ENCODE peak calls at places on chromosomes 13 and 19, in six cellular contexts. G is GM13977, B is GM20000, E is fibroblast of pulmonary artery, R is lung, Y is chondrocyte. H is an unnamed sample.

GRCh38 chr19:35139618-35139943 is 957 bp downstream of the FXYD1 start:
- DNase-seq in Y (no peak), R (no peak), B (no peak), G (no peak), E (no peak), H (no peak)

GRCh38 chr13:45445053-45445452 is 19.7 kb upstream of the COG3 start:
- DNase-seq in G (no peak), Y (no peak), R (no peak), E (no peak), B (no peak), H (no peak)

GRCh38 chr19:43532571-43532961 is 422 bp upstream of the ZNF575 start:
- DNase-seq in E (no peak), G (peak), Y (peak), B (peak), R (no peak), H (no peak)

GRCh38 chr13:36981156-36981743 is 17.9 kb downstream of the ALG5 start:
- DNase-seq in R (no peak), E (peak), B (peak), Y (no peak), G (peak), H (no peak)

GRCh38 chr19:15251749-15252397 is 19.6 kb upstream of the EPHX3 start:
- DNase-seq in Y (no peak), E (peak), R (peak), B (no peak), G (no peak), H (no peak)

GRCh38 chr13:97659602-97660001 is 225.6 kb downstream of the RAP2A start:
- DNase-seq in B (no peak), R (no peak), Y (no peak), G (no peak), E (peak), H (no peak)

GRCh38 chr13:43085545-43085944 is 62.2 kb downstream of the DNAJC15 start:
- DNase-seq in R (no peak), E (peak), B (no peak), Y (no peak), G (no peak), H (no peak)

GRCh38 chr13:114249062-114249461 is 14.4 kb downstream of the CDC16 start:
- DNase-seq in B (no peak), G (no peak), R (no peak), Y (no peak), E (no peak), H (no peak)

GRCh38 chr13:109979186-109979585 is 192.8 kb upstream of the IRS2 start:
- DNase-seq in B (no peak), R (no peak), E (no peak), Y (no peak), G (no peak), H (no peak)

GRCh38 chr19:33477781-33478180 is 43.8 kb downstream of the PEPD start:
- DNase-seq in R (no peak), Y (no peak), E (no peak), G (no peak), B (no peak), H (no peak)

GRCh38 chr19:42426643-42427042 is 545 bp downstream of the LIPE start:
- DNase-seq in Y (no peak), B (no peak), G (no peak), E (no peak), R (no peak), H (no peak)

GRCh38 chr19:42424345-42424707 is 2.9 kb downstream of the LIPE start:
- DNase-seq in Y (peak), G (no peak), E (no peak), B (no peak), R (no peak), H (no peak)

GRCh38 chr19:42423462-42424344 is 3.5 kb downstream of the LIPE start:
- DNase-seq in Y (no peak), G (peak), E (peak), R (peak), B (peak), H (peak)

GRCh38 chr19:42422576-42423461 is 4.4 kb downstream of the LIPE start:
- DNase-seq in Y (no peak), B (peak), R (no peak), E (no peak), G (peak), H (no peak)

GRCh38 chr19:42424712-42425131 is 2.5 kb downstream of the LIPE start:
- DNase-seq in R (no peak), G (no peak), Y (no peak), B (no peak), E (no peak), H (no peak)
- TF ChIP-seq CTCF in R (no peak), G (no peak), Y (peak), B (no peak), E (peak), H (peak)

GRCh38 chr19:41352279-41352608 is 1.5 kb downstream of the TGFB1 start:
- DNase-seq in E (no peak), R (no peak), G (no peak), B (no peak), Y (no peak), H (no peak)

GRCh38 chr19:41352609-41353465 is 885 bp downstream of the TGFB1 start:
- DNase-seq in G (peak), E (peak), B (peak), Y (no peak), R (peak), H (no peak)

GRCh38 chr19:41355035-41355434 is 1.3 kb upstream of the TGFB1 start:
- DNase-seq in R (no peak), E (no peak), B (no peak), Y (no peak), G (no peak), H (no peak)

GRCh38 chr19:41354343-41354974 is 737 bp upstream of the TGFB1 start:
- DNase-seq in R (no peak), E (no peak), Y (no peak), G (no peak), B (no peak), H (no peak)

GRCh38 chr19:41353466-41354342 is at the start of gene TGFB1:
- DNase-seq in G (peak), R (peak), E (peak), B (peak), Y (no peak), H (peak)
- TF ChIP-seq CTCF in G (peak), R (peak), E (peak), B (peak), Y (peak), H (peak)

GRCh38 chr19:4581381-4582111 is 22.1 kb upstream of the SEMA6B start:
- DNase-seq in G (peak), Y (no peak), E (peak), B (peak), R (no peak), H (peak)

GRCh38 chr19:4580961-4581380 is 21.5 kb upstream of the SEMA6B start:
- DNase-seq in Y (no peak), E (no peak), B (no peak), G (no peak), R (no peak), H (no peak)

GRCh38 chr19:4578552-4579248 is 19.2 kb upstream of the SEMA6B start:
- DNase-seq in R (no peak), E (no peak), B (no peak), G (no peak), Y (peak), H (no peak)

GRCh38 chr19:4579389-4579788 is 19.9 kb upstream of the SEMA6B start:
- DNase-seq in E (no peak), R (no peak), Y (no peak), G (no peak), B (no peak), H (no peak)

GRCh38 chr19:4580021-4580901 is 20.8 kb upstream of the SEMA6B start:
- DNase-seq in R (no peak), B (no peak), G (no peak), E (no peak), Y (no peak), H (no peak)
- TF ChIP-seq CTCF in R (no peak), B (no peak), G (no peak), E (peak), Y (peak), H (peak)

GRCh38 chr19:51394045-51394836 is 3.9 kb upstream of the C19orf84 start:
- DNase-seq in B (peak), G (peak), E (peak), Y (no peak), R (peak), H (peak)
- TF ChIP-seq CTCF in B (no peak), G (peak), E (no peak), Y (peak), R (no peak), H (peak)

GRCh38 chr19:53308339-53308811 is 25.2 kb upstream of the ZNF845 start:
- DNase-seq in B (no peak), G (no peak), Y (no peak), R (no peak), E (peak), H (peak)
- TF ChIP-seq CTCF in B (no peak), G (no peak), Y (no peak), R (no peak), E (peak), H (peak)

GRCh38 chr13:80989241-80989640 is 648.3 kb upstream of the SPRY2 start:
- DNase-seq in Y (no peak), B (no peak), R (no peak), G (no peak), E (no peak), H (no peak)
- TF ChIP-seq CTCF in Y (no peak), B (no peak), R (no peak), G (no peak), E (no peak), H (no peak)

DNA sequence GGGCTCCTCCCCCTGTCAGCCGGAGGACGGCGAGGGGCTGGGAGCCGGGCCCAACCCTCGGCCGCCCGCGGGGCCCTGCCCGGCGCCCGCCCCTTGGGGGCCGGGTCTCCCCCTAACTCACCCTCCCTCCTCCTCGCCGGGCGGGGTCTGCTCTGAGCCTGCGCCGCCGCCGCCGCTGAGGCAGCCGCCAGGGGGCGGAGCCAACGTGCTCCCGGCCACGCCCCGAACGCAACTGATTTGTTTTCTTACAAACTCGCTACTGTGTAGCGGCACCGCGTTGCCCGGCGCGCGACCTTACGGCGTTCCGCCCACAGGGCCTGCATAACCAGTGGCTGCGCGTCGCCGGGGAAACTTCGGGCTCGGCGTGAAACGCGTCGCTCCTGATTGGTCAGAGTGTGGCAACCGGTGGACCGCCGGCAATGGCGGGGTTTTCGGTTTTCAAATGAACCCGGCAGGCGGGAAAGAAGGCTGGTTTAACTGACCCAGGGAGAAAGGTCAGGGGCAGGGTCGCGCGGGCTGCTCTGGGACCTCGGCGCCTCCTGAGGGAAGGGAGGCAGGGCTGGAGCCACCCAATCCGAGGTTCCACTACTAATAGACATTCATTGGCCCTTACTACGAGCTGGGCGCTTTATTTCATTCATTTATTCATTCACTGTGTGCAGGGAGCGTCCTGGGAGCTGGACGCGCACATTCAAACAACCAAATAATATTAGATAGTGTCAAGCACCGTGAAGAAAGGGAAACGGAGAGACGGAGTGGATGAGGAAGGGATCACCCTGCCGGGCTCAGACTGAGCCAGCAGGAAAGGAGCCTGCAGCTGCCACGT is at the start of gene CDKN2D:
- DNase-seq in B (peak), G (peak), E (peak), R (peak), Y (peak), H (peak)
- TF ChIP-seq CTCF in B (no peak), G (no peak), E (no peak), R (peak), Y (peak), H (no peak)

GRCh38 chr13:20713014-20713376 is 9.5 kb downstream of the IL17D start:
- DNase-seq in G (peak), R (no peak), E (no peak), Y (no peak), B (no peak), H (no peak)

GRCh38 chr13:20709369-20709768 is 5.9 kb downstream of the IL17D start:
- DNase-seq in B (no peak), R (no peak), E (no peak), Y (no peak), G (no peak), H (no peak)

GRCh38 chr13:20709782-20710181 is 6.3 kb downstream of the IL17D start:
- DNase-seq in G (no peak), R (no peak), B (no peak), Y (no peak), E (no peak), H (no peak)

GRCh38 chr13:20713751-20714150 is 10.3 kb downstream of the IL17D start:
- DNase-seq in B (no peak), R (no peak), E (peak), G (peak), Y (no peak), H (no peak)

DNA sequence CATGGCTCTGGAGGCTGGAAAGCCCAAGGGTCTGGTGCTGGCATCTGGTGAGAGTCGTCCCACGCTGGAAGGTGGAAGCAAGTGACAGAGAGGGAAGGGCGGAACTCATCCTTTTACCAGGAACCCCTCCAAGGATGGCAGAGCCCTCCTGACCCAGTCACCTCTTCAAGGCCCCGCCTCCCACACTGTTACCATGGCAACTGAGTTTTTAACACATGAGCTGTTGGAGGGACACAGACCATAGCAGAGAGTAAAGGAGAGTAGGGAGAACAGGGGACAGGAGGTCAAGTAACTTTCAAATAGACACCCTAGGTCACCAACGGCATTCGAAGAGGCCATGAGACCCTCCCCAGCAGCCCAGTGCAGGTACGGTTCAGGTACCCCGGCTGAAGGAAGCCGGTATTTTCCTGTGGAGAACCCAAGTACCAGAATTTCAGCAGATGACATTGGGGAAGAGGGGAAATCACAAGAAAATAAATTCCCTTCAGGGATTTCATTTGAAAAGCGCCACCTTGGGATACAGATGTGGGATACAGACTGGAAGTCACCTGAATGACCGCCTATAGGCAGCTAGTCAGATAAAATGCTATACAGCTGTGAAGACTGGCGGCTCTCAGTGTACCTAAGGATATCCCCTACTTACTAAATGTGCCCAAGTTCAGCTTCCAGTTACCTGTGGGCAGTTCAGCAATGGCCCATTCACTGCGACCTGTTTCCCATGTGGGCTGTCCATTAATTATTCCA is 8.0 kb downstream of the IL17D start:
- DNase-seq in R (no peak), E (no peak), B (no peak), G (peak), Y (no peak), H (no peak)
- TF ChIP-seq CTCF in R (no peak), E (peak), B (no peak), G (no peak), Y (peak), H (no peak)

DNA sequence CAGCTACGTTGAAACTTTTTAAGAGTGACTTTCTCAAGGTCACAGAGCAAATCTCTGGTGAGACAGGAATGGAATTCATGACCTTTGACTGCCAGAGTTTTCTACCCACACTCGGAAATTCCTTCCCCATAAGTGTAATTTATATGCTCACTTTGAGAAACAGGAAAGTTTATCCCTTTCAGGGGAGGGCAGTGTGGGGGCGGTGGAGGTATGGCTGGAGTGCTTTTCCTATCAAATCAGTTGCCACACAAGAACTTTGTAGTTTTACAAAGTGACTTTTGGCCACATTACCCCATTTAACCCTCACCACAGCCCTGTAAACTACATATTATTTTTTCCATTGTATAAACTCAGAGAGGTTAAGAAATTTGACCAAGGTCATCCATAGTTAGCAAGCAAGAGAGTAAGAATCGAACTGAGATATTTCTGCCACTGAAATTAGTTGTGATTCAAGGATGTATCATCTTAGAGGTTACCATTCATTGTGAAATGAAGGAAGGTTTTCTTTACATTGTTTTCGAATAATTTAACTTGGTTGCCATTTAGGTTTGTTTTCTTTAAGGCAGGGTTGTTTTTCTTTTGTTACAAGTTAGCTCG is 5.9 kb downstream of the KLF12 start:
- DNase-seq in B (no peak), R (no peak), Y (no peak), E (peak), G (no peak), H (no peak)
- TF ChIP-seq CTCF in B (no peak), R (no peak), Y (no peak), E (no peak), G (no peak), H (no peak)

H was measured in D721Med.